ENCODE peak calls at places on chromosomes 5 and 9, in nine cellular contexts. N is heart right ventricle, J is fibroblast of the aortic adventitia, K is brain microvascular endothelial cell, Z is left lung, T is A549, Q is H9, A is MCF 10A, U is left ventricle myocardium inferior. H is an unnamed sample.

GRCh38 chr9:111691686-111692329 is 30.4 kb downstream of the GNG10 start:
- DNase-seq in U (no peak), T (peak; percentile 66), K (no peak), J (peak; percentile 69), A (peak; percentile 52), Z (no peak), Q (no peak), N (no peak), H (peak; percentile 54)

GRCh38 chr9:136643596-136644342 is 18.9 kb upstream of the EGFL7 start:
- DNase-seq in Z (no peak), T (no peak), Q (no peak), K (no peak), A (no peak), N (peak; percentile 19), J (no peak), U (peak; percentile 17), H (no peak)

GRCh38 chr9:93064392-93065124 is 6.1 kb downstream of the SUSD3 start:
- DNase-seq in U (peak; percentile 28), N (no peak), Z (peak; percentile 64), Q (no peak), T (no peak), A (no peak), K (no peak), J (no peak), H (no peak)

GRCh38 chr5:173198049-173198448 is 37.0 kb downstream of the NKX2-5 start:
- DNase-seq in A (no peak), K (no peak), J (no peak), N (no peak), Z (no peak), U (peak; percentile 40), Q (no peak), T (no peak), H (no peak)

GRCh38 chr5:139575751-139576150 is 14.6 kb downstream of the UBE2D2 start:
- DNase-seq in A (no peak), Q (no peak), J (no peak), U (no peak), Z (no peak), K (no peak), T (no peak), N (no peak), H (no peak)

GRCh38 chr5:79878721-79879336 is 112.2 kb downstream of the MTX3 start:
- DNase-seq in K (no peak), Z (no peak), T (peak; percentile 11), N (no peak), A (peak; percentile 34), Q (peak; percentile 56), U (no peak), J (no peak), H (no peak)

GRCh38 chr5:127486471-127486870 is 31.0 kb upstream of the PRRC1 start:
- DNase-seq in J (no peak), A (no peak), T (no peak), K (no peak), U (no peak), N (no peak), Q (no peak), Z (no peak), H (no peak)

GRCh38 chr5:62340392-62340791 is 34.4 kb downstream of the KIF2A start:
- DNase-seq in N (no peak), K (peak; percentile 13), J (peak; percentile 11), T (peak; percentile 53), Q (no peak), A (peak; percentile 54), Z (no peak), U (no peak), H (peak; percentile 61)

GRCh38 chr9:14687042-14687719 is 6.1 kb downstream of the ZDHHC21 start:
- DNase-seq in U (no peak), A (peak; percentile 64), K (peak; percentile 87), T (no peak), N (no peak), J (peak; percentile 82), Q (no peak), Z (no peak), H (peak; percentile 73)

GRCh38 chr5:19777363-19777762 is 210.6 kb downstream of the CDH18 start:
- DNase-seq in Z (no peak), U (no peak), N (no peak), Q (no peak), T (no peak), J (no peak), A (no peak), K (no peak), H (no peak)

GRCh38 chr5:154627711-154628678 is 127.2 kb upstream of the LARP1 start:
- DNase-seq in Q (no peak), N (no peak), K (no peak), T (no peak), Z (peak; percentile 69), U (no peak), A (peak; percentile 62), J (peak; percentile 37), H (no peak)

GRCh38 chr9:91758491-91758981 is 191.5 kb downstream of the ROR2 start:
- DNase-seq in J (peak; percentile 56), T (peak; percentile 55), A (peak; percentile 59), N (no peak), K (peak; percentile 44), Q (peak; percentile 83), Z (no peak), U (no peak), H (peak; percentile 46)

GRCh38 chr5:117740268-117740667 is 1165.6 kb upstream of the SEMA6A start:
- DNase-seq in T (no peak), Q (no peak), J (no peak), N (no peak), K (no peak), U (no peak), Z (no peak), A (no peak), H (no peak)

GRCh38 chr9:90526386-90526785 is 116.2 kb downstream of the DIRAS2 start:
- DNase-seq in T (no peak), U (no peak), Z (no peak), K (no peak), Q (no peak), A (no peak), J (no peak), N (no peak), H (no peak)

GRCh38 chr5:172059661-172060100 is 53.2 kb upstream of the FBXW11 start:
- DNase-seq in Q (no peak), A (peak; percentile 30), U (no peak), N (no peak), J (peak; percentile 37), Z (no peak), T (no peak), K (no peak), H (peak; percentile 14)

GRCh38 chr9:129383415-129384088 is 205.5 kb upstream of the IER5L start:
- DNase-seq in Q (peak; percentile 50), J (peak; percentile 70), T (no peak), K (peak; percentile 56), U (peak; percentile 88), N (peak; percentile 88), A (peak; percentile 52), Z (peak; percentile 87), H (peak; percentile 66)

GRCh38 chr9:124861342-124862229 is at the start of the genes ARPC5L and RPL35:
- DNase-seq in N (peak; percentile 95), T (peak; percentile 94), K (peak; percentile 89), U (peak; percentile 94), A (peak; percentile 93), Q (peak; percentile 94), J (peak; percentile 86), Z (peak; percentile 97), H (peak; percentile 79)
- TF ChIP-seq CTCF in N (no peak), T (no peak), K (no peak), U (no peak), A (no peak), Q (peak; percentile 42), J (peak; percentile 15), Z (no peak), H (peak; percentile 40)

DNA sequence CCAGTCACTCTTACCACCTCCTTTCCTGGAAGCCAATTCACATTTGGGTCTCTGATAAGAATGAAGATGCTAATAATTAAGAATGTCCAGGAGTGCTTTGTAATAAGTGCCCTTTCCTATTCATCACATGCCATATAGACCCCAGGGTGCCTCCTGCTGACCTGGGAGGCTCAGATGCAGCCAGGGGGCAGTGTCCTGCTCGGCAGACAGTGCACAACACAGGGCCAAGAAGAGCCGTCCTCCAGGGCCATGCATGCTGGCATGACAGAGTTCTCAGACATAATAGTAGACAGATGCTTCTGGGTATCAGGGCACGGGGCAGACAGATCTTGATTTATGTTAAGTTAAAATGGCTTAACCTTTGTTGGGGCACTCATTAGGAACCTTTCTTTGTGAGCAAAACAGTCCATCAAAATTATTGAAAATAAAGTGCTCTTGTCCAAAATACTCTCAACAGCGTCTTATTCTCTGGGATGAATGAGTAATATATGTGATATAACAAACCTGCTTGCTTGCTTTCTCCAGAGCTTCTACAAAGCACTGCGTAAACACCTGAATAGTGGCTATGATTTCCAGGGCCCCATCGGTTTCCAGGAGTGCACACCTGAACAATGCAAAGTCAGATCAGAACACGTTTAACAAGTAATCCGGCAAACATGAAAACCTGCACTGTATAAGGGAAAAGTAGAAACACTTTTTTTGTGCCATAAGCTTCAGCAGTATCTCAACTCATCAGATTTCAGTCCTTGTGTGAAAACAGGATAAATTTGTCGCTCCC is 192.7 kb downstream of the FANCC start:
- DNase-seq in J (no peak), U (no peak), T (peak; percentile 46), Z (no peak), K (no peak), Q (peak; percentile 59), N (no peak), A (no peak), H (peak; percentile 57)
- TF ChIP-seq CTCF in J (peak; percentile 43), U (peak; percentile 43), T (peak; percentile 27), Z (no peak), K (peak; percentile 52), Q (peak; percentile 62), N (no peak), A (peak; percentile 13), H (peak; percentile 58)

DNA sequence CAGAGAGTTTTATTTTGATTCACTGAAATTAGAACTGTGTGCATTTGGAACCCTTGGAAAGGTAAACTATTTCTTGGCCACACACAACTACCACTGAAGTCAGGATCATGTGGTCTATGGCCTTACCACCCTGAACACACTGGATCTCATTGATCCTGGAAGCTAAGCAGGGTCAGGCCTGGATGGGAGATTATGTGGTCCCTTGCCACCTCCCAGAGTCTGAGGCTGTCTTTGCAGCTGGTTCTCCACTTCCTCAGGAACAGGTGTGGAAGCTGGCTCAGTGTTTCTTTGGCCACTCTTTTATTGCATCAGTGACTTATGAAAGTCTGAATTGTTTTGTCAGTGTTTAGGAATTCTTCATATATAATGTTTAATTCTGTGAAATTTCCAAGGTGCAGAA is 89.2 kb downstream of the TEK start:
- DNase-seq in Q (no peak), A (peak; percentile 71), U (no peak), N (no peak), Z (no peak), T (no peak), K (no peak), J (peak; percentile 11), H (no peak)
- TF ChIP-seq CTCF in Q (peak; percentile 15), A (no peak), U (peak; percentile 19), N (no peak), Z (no peak), T (no peak), K (peak; percentile 10), J (no peak), H (peak; percentile 44)

GRCh38 chr9:6302417-6302816 is 25.8 kb upstream of the TPD52L3 start:
- DNase-seq in A (no peak), U (no peak), J (peak; percentile 24), N (no peak), K (peak; percentile 7), Z (no peak), T (peak; percentile 7), Q (no peak), H (peak; percentile 98)
- TF ChIP-seq CTCF in A (no peak), U (no peak), J (no peak), N (no peak), K (no peak), Z (no peak), T (no peak), Q (no peak), H (no peak)

H was measured in bronchial epithelial cell.